ENCODE peak calls at places on chromosomes 3 and 15, in six cellular contexts. C is kidney epithelial cell; K is stimulated activated naive B cell treated with anti-CD40 and anti-IgM and Interleukin-4, amounts not matched to agents 10 μg/mL and 1 μg/mL and 100 μg/mL, for 72 hours; P is islet precursor cell; Q is activated CD4-positive, alpha-beta T cell treated with anti-CD3 and anti-CD28 coated beads for 1 hour; D is CD8-positive, alpha-beta memory T cell. M is an unnamed sample.
A peak's percentile ranks its signal among the peaks of the same experiment; 100 is the strongest.

GRCh38 chr3:132637590-132637989 is 22.0 kb downstream of the ACAD11 start:
- DNase-seq in Q (no peak), K (no peak), P (no peak), C (no peak), D (no peak), M (no peak)

GRCh38 chr15:90016721-90017120 is 15.6 kb downstream of the ZNF710 start:
- DNase-seq in D (no peak), C (no peak), Q (no peak), P (peak; percentile 54), K (no peak), M (no peak)

GRCh38 chr15:68209735-68210408 is 4.7 kb upstream of the CALML4 start:
- DNase-seq in Q (peak; percentile 18), D (no peak), K (peak; percentile 32), C (no peak), P (no peak), M (no peak)

GRCh38 chr15:92116320-92116719 is 262.8 kb downstream of the SLCO3A1 start:
- DNase-seq in Q (no peak), C (no peak), P (no peak), K (no peak), D (no peak), M (no peak)

GRCh38 chr15:29089731-29090616 is 179.6 kb downstream of the NSMCE3 start:
- DNase-seq in Q (no peak), C (no peak), D (peak; percentile 18), K (no peak), P (no peak), M (peak; percentile 44)

GRCh38 chr15:33084661-33085060 is 109.9 kb downstream of the FMN1 start:
- DNase-seq in C (no peak), K (no peak), P (no peak), D (no peak), Q (no peak), M (no peak)

GRCh38 chr3:19947549-19948071 is 713 bp downstream of the RAB5A start:
- DNase-seq in P (peak; percentile 80), D (peak; percentile 69), Q (peak; percentile 19), C (no peak), K (peak; percentile 43), M (peak; percentile 40)

GRCh38 chr15:66630801-66631351 is 65.1 kb upstream of the LCTL start:
- DNase-seq in C (no peak), Q (no peak), K (no peak), D (no peak), P (peak; percentile 75), M (no peak)

GRCh38 chr15:78775472-78775871 is 35.8 kb downstream of the ADAMTS7 start:
- DNase-seq in C (no peak), K (no peak), P (no peak), D (no peak), Q (no peak), M (no peak)

GRCh38 chr3:46892285-46893145 is 15.0 kb downstream of the PTH1R start:
- DNase-seq in D (no peak), Q (no peak), K (no peak), P (peak; percentile 96), C (no peak), M (no peak)

GRCh38 chr3:36058404-36059035 is 321.8 kb upstream of the STAC start:
- DNase-seq in Q (no peak), K (no peak), D (no peak), P (no peak), C (no peak), M (no peak)

GRCh38 chr15:99507732-99508571 is 57.8 kb upstream of the MEF2A start:
- DNase-seq in Q (no peak), D (no peak), P (no peak), C (no peak), K (peak; percentile 35), M (no peak)

GRCh38 chr3:197547618-197548017 is 8.2 kb downstream of the BDH1 start:
- DNase-seq in Q (no peak), K (no peak), C (no peak), D (no peak), P (peak; percentile 73), M (no peak)

GRCh38 chr3:186973702-186974101 is 43.4 kb downstream of the ST6GAL1 start:
- DNase-seq in K (no peak), D (no peak), Q (no peak), P (no peak), C (no peak), M (no peak)

GRCh38 chr15:90232941-90233700 is 620 bp downstream of the CIB1 start:
- DNase-seq in D (peak; percentile 34), K (no peak), P (peak; percentile 86), C (no peak), Q (peak; percentile 38), M (no peak)

GRCh38 chr3:101383156-101383575 is 62.8 kb upstream of the IMPG2 start:
- DNase-seq in D (no peak), Q (no peak), C (no peak), P (peak; percentile 82), K (no peak), M (no peak)